ENCODE peak calls at places on chromosomes 13 and 19, in six cellular contexts. W, J, E, V, I and L are unnamed samples.

GRCh38 chr19:16034958-16035560 is 41.2 kb upstream of the TPM4 start:
- DNase-seq in W (no peak), J (no peak), E (no peak), V (no peak), I (no peak), L (no peak)

GRCh38 chr19:46601318-46602224 is at the start of gene CALM3:
- DNase-seq in W (no peak), J (no peak), E (no peak), V (peak; percentile 66), I (peak; percentile 33), L (peak; percentile 65)

GRCh38 chr13:99280166-99280565 is 22.0 kb upstream of the GPR18 start:
- DNase-seq in W (no peak), J (no peak), E (no peak), V (no peak), I (no peak), L (peak; percentile 61)

GRCh38 chr19:58229255-58229639 is 533 bp downstream of the ZNF544 start:
- DNase-seq in W (peak; percentile 50), J (peak; percentile 32), E (no peak), V (peak; percentile 44), I (peak; percentile 45), L (peak; percentile 43)

GRCh38 chr19:13082192-13083007 is 20.3 kb downstream of the LYL1 start:
- DNase-seq in W (no peak), J (peak; percentile 61), E (no peak), V (peak; percentile 49), I (peak; percentile 57), L (peak; percentile 30)

GRCh38 chr19:54186934-54187381 is 2.4 kb downstream of the MBOAT7 start:
- DNase-seq in W (no peak), J (no peak), E (no peak), V (peak; percentile 47), I (no peak), L (no peak)

GRCh38 chr19:12769689-12770088 is 5.7 kb downstream of the HOOK2 start:
- DNase-seq in W (peak; percentile 84), J (no peak), E (no peak), V (peak; percentile 63), I (no peak), L (no peak)

GRCh38 chr19:51224163-51224641 is 678 bp upstream of the CD33 start:
- DNase-seq in W (no peak), J (no peak), E (no peak), V (no peak), I (no peak), L (no peak)

GRCh38 chr13:52118595-52118994 is 10.3 kb downstream of the NEK5 start:
- DNase-seq in W (no peak), J (no peak), E (no peak), V (no peak), I (no peak), L (no peak)

GRCh38 chr13:105213512-105213911 is 1322.0 kb downstream of the EFNB2 start:
- DNase-seq in W (no peak), J (no peak), E (no peak), V (no peak), I (no peak), L (peak; percentile 27)

GRCh38 chr19:39308531-39309304 is 11.9 kb downstream of the LRFN1 start:
- DNase-seq in W (peak; percentile 85), J (no peak), E (no peak), V (peak; percentile 82), I (peak; percentile 18), L (no peak)

GRCh38 chr13:21402586-21403307 is 56.4 kb downstream of the ZDHHC20 start:
- DNase-seq in W (no peak), J (peak; percentile 7), E (peak; percentile 22), V (no peak), I (peak; percentile 16), L (peak; percentile 14)

GRCh38 chr13:34941436-34941834 is 635 bp upstream of the NBEA start:
- DNase-seq in W (no peak), J (peak; percentile 4), E (no peak), V (no peak), I (no peak), L (no peak)

GRCh38 chr13:106987435-106987800 is 419.5 kb upstream of the ARGLU1 start:
- DNase-seq in W (no peak), J (no peak), E (no peak), V (no peak), I (no peak), L (no peak)

GRCh38 chr19:33458807-33459206 is 62.8 kb downstream of the PEPD start:
- DNase-seq in W (no peak), J (no peak), E (no peak), V (no peak), I (no peak), L (no peak)

GRCh38 chr19:49809155-49809986 is 3.7 kb downstream of the FUZ start:
- DNase-seq in W (peak; percentile 82), J (peak; percentile 60), E (no peak), V (no peak), I (peak; percentile 18), L (no peak)

GRCh38 chr13:56351041-56351440 is 789.7 kb upstream of the PRR20A start:
- DNase-seq in W (no peak), J (no peak), E (no peak), V (no peak), I (no peak), L (no peak)

GRCh38 chr19:1396768-1397679 is 4.3 kb downstream of the GAMT start:
- DNase-seq in W (no peak), J (no peak), E (no peak), V (peak; percentile 32), I (no peak), L (no peak)

GRCh38 chr13:21673592-21674270 is 2.9 kb downstream of the FGF9 start:
- DNase-seq in W (peak; percentile 82), J (peak; percentile 36), E (no peak), V (peak; percentile 27), I (peak; percentile 23), L (peak; percentile 66)

GRCh38 chr13:52162279-52163101 is 3.1 kb upstream of the NEK3 start:
- DNase-seq in W (no peak), J (no peak), E (peak; percentile 35), V (no peak), I (peak; percentile 94), L (peak; percentile 64)

GRCh38 chr13:45047394-45048328 is 58.3 kb downstream of the GPALPP1 start:
- DNase-seq in W (peak; percentile 85), J (peak; percentile 68), E (peak; percentile 68), V (peak; percentile 48), I (peak; percentile 88), L (peak; percentile 82)

GRCh38 chr19:10510301-10510802 is 6.9 kb downstream of the S1PR5 start:
- DNase-seq in W (peak; percentile 98), J (peak; percentile 28), E (no peak), V (peak; percentile 70), I (no peak), L (peak; percentile 67)

GRCh38 chr19:8429044-8429443 is 15.7 kb upstream of the HNRNPM start:
- DNase-seq in W (no peak), J (no peak), E (no peak), V (no peak), I (no peak), L (no peak)

GRCh38 chr13:38582133-38582532 is 104.7 kb upstream of the FREM2 start:
- DNase-seq in W (no peak), J (peak; percentile 2), E (no peak), V (peak; percentile 6), I (peak; percentile 24), L (peak; percentile 51)

GRCh38 chr19:27774827-27775226 is 1438.1 kb downstream of the UQCRFS1 start:
- DNase-seq in W (peak; percentile 79), J (no peak), E (no peak), V (peak; percentile 74), I (no peak), L (peak; percentile 58)

GRCh38 chr19:11541238-11541637 is 2.6 kb downstream of the CNN1 start:
- DNase-seq in W (no peak), J (no peak), E (no peak), V (no peak), I (no peak), L (no peak)

GRCh38 chr19:12774588-12775555 is at the start of gene HOOK2:
- DNase-seq in W (peak; percentile 93), J (no peak), E (peak; percentile 95), V (peak; percentile 70), I (no peak), L (no peak)

GRCh38 chr19:55113570-55114039 is 3.8 kb downstream of the PPP1R12C start:
- DNase-seq in W (peak; percentile 59), J (peak; percentile 56), E (no peak), V (peak; percentile 59), I (peak; percentile 88), L (no peak)

GRCh38 chr19:44891016-44891882 is at the start of gene TOMM40:
- DNase-seq in W (peak; percentile 98), J (peak; percentile 99), E (no peak), V (peak; percentile 25), I (no peak), L (peak; percentile 98)

GRCh38 chr19:10290876-10291553 is 1.3 kb downstream of the ICAM5 start:
- DNase-seq in W (peak; percentile 78), J (no peak), E (peak; percentile 50), V (peak; percentile 80), I (no peak), L (peak; percentile 72)

GRCh38 chr19:41872775-41873647 is 4.1 kb upstream of the CD79A start:
- DNase-seq in W (peak; percentile 92), J (peak; percentile 90), E (peak; percentile 63), V (no peak), I (peak; percentile 65), L (peak; percentile 67)
- TF ChIP-seq POLR2A in W (peak; percentile 77), J (no peak), E (no peak), V (no peak), I (peak; percentile 34), L (no peak)

DNA sequence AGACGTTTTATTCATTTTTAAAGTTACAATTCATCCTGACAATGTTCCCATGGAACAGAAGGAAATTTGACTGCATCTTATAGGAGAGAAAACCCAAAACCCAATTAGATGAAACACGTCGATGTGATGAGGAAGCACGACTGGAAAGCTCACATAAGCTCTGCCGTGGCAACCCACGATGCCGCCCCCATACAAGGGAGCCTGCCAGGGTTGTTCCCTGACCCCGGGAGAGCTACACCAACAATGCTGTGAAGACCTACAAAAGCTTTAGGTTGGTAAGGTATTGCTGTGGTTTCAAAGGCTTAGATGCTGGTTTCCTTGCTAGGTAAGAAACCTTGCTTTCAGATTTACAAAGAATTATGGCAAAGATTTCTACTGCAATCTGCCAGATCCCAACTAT is 393.1 kb downstream of the KLF12 start:
- DNase-seq in W (no peak), J (no peak), E (no peak), V (no peak), I (no peak), L (no peak)
- H3K4me3 ChIP-seq in W (no peak overlapping the region), J (no peak overlapping the region), E (no peak overlapping the region), V (no peak overlapping the region), I (no peak overlapping the region), L (no peak overlapping the region)

GRCh38 chr13:91493442-91493841 is 95.0 kb downstream of the GPC5 start:
- DNase-seq in W (no peak), J (no peak), E (no peak), V (no peak), I (no peak), L (no peak)
- TF ChIP-seq MAX in W (no peak), J (no peak), E (no peak), V (no peak), I (no peak), L (no peak)

GRCh38 chr19:19379527-19379926 is 25.9 kb upstream of the GATAD2A start:
- DNase-seq in W (no peak), J (no peak), E (no peak), V (no peak), I (no peak), L (no peak)
- TF ChIP-seq POLR2A in W (no peak), J (no peak), E (no peak), V (no peak), I (no peak), L (no peak)